ENCODE peak calls at places on chromosomes 12 and 14, in five cellular contexts. L, W, C, A and B are unnamed samples.

GRCh38 chr12:58502857-58503256 is 417.4 kb downstream of the LRIG3 start:
- DNase-seq in C (no peak), A (no peak), L (no peak), W (peak), B (no peak)

GRCh38 chr12:82186282-82186681 is 171.9 kb downstream of the CCDC59 start:
- DNase-seq in C (no peak), L (no peak), W (no peak), A (no peak), B (no peak)

GRCh38 chr12:117124421-117125274 is 25.4 kb upstream of the TESC start:
- DNase-seq in C (no peak), A (no peak), L (no peak), W (no peak), B (no peak)

GRCh38 chr12:52249041-52249461 is 16.0 kb downstream of the KRT7 start:
- DNase-seq in C (peak), W (no peak), L (no peak), A (no peak), B (no peak)

GRCh38 chr12:122473543-122474323 is 27.0 kb downstream of the ZCCHC8 start:
- DNase-seq in L (no peak), W (peak), A (no peak), C (no peak), B (no peak)

GRCh38 chr12:75986001-75986739 is 45.4 kb downstream of the PHLDA1 start:
- DNase-seq in A (no peak), W (peak), C (no peak), L (no peak), B (no peak)

GRCh38 chr14:65599375-65599774 is 186.8 kb downstream of the FUT8 start:
- DNase-seq in L (no peak), C (no peak), A (no peak), W (peak), B (no peak)

GRCh38 chr12:54368709-54369596 is 4.7 kb upstream of the GPR84 start:
- DNase-seq in L (peak), W (peak), A (no peak), C (peak), B (peak)

GRCh38 chr12:3116106-3116898 is 39.1 kb downstream of the TSPAN9 start:
- DNase-seq in L (no peak), W (peak), C (peak), A (no peak), B (no peak)

GRCh38 chr12:86411710-86412109 is 155.5 kb upstream of the MGAT4C start:
- DNase-seq in A (no peak), L (no peak), W (no peak), C (no peak), B (no peak)

GRCh38 chr12:76277480-76277879 is 70.7 kb downstream of the BBS10 start:
- DNase-seq in A (no peak), W (peak), C (no peak), L (no peak), B (no peak)

GRCh38 chr14:77889971-77890442 is 90.1 kb downstream of the ADCK1 start:
- DNase-seq in W (peak), A (no peak), C (no peak), L (no peak), B (no peak)

GRCh38 chr12:46357438-46358324 is 14.9 kb downstream of the SLC38A2 start:
- DNase-seq in W (peak), L (no peak), A (no peak), C (no peak), B (peak)

GRCh38 chr12:79023784-79024183 is 159.2 kb downstream of the SYT1 start:
- DNase-seq in C (no peak), A (no peak), L (no peak), W (peak), B (no peak)

GRCh38 chr14:50186088-50186487 is 45.3 kb downstream of the SOS2 start:
- DNase-seq in C (no peak), A (no peak), L (no peak), W (no peak), B (no peak)

GRCh38 chr14:106211489-106211888 is 685.1 kb downstream of the TMEM121 start:
- DNase-seq in C (no peak), A (no peak), W (no peak), L (no peak), B (no peak)

GRCh38 chr12:11967356-11968040 is 103.2 kb upstream of the BCL2L14 start:
- DNase-seq in A (no peak), L (no peak), W (no peak), C (no peak), B (no peak)

GRCh38 chr14:104390221-104390931 is 189.2 kb upstream of the C14orf180 start:
- DNase-seq in L (no peak), W (no peak), A (no peak), C (peak), B (no peak)

GRCh38 chr12:99766408-99766807 is 118.9 kb downstream of the GARIN6 start:
- DNase-seq in C (no peak), A (no peak), W (no peak), L (no peak), B (no peak)

GRCh38 chr12:9104767-9105423 is 10.8 kb downstream of the A2M start:
- DNase-seq in C (no peak), W (no peak), A (no peak), L (no peak), B (no peak)
- H3K18ac ChIP-seq in C (no peak), W (no peak), A (no peak), L (no peak), B (no peak)

DNA sequence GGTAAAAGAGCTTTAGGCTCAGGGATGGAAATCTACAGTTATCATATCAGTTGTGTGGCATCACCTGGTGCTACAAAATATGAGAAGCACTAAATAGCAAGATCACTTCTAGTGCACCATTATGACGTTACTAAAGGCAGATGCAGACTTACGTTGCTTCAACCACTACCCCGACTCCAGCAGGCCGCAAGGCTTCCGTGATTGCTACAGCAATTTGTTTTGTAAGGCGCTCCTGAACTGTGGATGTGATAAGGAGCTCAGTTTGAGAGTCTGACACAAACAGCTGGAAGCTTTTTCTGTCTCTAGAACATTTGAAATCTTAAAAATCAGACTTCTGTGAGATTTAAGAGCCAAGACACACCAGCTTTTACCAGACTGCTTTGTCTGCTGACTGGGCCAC is 57.0 kb downstream of the GCH1 start:
- DNase-seq in W (no peak), L (no peak), C (no peak), A (no peak), B (peak)
- H3K18ac ChIP-seq in W (no peak), L (no peak), C (no peak), A (no peak), B (peak)

DNA sequence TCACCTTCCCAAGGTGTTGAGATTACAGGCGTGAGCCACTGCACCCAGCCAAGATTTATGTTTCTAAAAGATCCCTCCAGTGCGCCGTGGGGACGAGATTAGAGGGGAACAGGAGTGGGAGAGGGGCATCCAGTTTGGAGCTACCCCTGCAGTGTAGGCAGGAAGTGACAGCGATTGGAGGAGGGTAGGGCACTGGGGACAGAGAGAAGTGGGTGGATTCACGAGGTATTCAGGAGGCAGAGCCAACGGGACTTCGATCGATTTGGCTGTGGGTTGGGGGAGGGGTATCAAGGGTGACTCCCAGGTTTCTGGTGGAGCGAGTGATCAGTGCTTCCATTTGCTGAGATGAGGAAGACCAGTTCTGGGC is 82.1 kb downstream of the CCDC92 start:
- DNase-seq in W (no peak), C (no peak), L (no peak), A (no peak), B (no peak)
- H3K18ac ChIP-seq in W (no peak), C (no peak), L (no peak), A (no peak), B (no peak)

GRCh38 chr12:103929051-103929908 is 930 bp upstream of the HSP90B1 start:
- DNase-seq in L (no peak), A (peak), W (peak), C (peak), B (peak)
- H3K18ac ChIP-seq in L (peak), A (peak), W (peak), C (peak), B (peak)

DNA sequence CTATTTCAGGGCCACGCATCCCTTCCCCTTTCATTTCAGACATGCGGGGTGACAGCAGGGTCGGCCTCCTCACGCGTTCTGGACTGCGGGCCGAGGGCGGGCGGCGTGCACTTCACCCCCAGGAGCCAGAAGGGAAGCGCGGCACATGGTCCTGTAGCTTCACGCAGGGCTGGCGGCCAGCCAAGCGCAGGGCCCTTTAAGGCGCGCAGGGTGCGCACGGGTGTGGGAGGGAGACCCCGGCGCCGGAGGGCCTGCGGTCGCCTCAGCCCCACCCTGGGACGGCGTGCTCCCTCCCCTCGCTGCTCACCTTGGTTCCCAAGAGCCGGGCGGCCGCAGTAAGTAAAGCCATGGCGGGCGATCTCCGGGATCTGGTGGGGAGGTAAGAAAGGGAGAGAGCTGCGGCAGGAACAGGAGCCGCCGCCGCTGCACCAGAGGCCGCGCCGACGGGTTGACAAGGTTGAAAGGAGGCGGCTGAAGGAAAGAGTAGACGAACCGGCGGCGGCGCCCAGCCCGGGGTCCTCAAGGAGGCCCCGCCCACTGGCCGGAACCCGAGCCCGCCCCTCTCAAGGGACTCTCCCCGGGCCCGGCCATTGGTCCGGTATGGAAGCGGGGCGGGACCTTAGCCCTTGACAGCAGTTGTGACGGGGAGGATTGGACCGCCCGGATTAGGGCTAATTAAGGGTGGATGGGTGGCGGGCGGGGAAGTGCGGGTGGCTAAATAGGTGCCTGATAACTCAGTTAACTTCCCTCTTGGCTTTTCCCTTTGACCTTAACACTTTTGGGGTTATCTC is at the start of gene CS:
- DNase-seq in C (peak), L (peak), W (peak), A (peak), B (peak)
- H3K18ac ChIP-seq in C (peak), L (peak), W (peak), A (peak), B (peak)

GRCh38 chr12:48003226-48004038 is 844 bp downstream of the COL2A1 start:
- DNase-seq in A (no peak), C (peak), W (no peak), L (peak), B (no peak)
- H3K18ac ChIP-seq in A (no peak), C (no peak), W (no peak), L (peak), B (no peak)